ENCODE peak calls at places on chromosome 22, in ten cellular contexts. B is left ventricle myocardium inferior, L is GM04503, E is NCI-H2029, U is SW480, P is substantia nigra, F is astrocyte of the spinal cord, H is endothelial cell, D is fibroblast of lung, J is NCI-H1417. A is an unnamed sample.

GRCh38 chr22:39098026-39098425 is 982 bp downstream of the APOBEC3H start:
- DNase-seq in D (no peak), J (no peak), U (no peak), E (no peak), L (no peak), B (no peak), F (no peak), H (no peak), P (no peak), A (no peak)

GRCh38 chr22:41382098-41382578 is 396 bp downstream of the TEF start:
- DNase-seq in B (peak; percentile 77), P (peak; percentile 77), F (no peak), U (no peak), E (no peak), L (no peak), H (peak; percentile 71), J (peak; percentile 73), D (peak; percentile 54), A (peak; percentile 39)

GRCh38 chr22:46807458-46807857 is 45.0 kb downstream of the TBC1D22A start:
- DNase-seq in E (no peak), H (no peak), P (no peak), U (no peak), B (no peak), J (no peak), D (no peak), L (no peak), F (no peak), A (no peak)

GRCh38 chr22:40418366-40419201 is 48.2 kb downstream of the SGSM3 start:
- DNase-seq in P (no peak), L (no peak), J (peak; percentile 91), U (no peak), E (no peak), H (no peak), F (no peak), B (peak; percentile 29), D (peak; percentile 56), A (no peak)

GRCh38 chr22:48960576-48960975 is 867.1 kb downstream of the BRD1 start:
- DNase-seq in F (no peak), H (no peak), D (no peak), B (peak; percentile 2), E (peak; percentile 20), L (no peak), P (no peak), J (no peak), U (no peak), A (no peak)

GRCh38 chr22:49756656-49757055 is 71.0 kb downstream of the BRD1 start:
- DNase-seq in U (no peak), J (no peak), B (peak; percentile 7), F (no peak), E (no peak), H (no peak), L (no peak), P (no peak), D (no peak), A (no peak)

GRCh38 chr22:29213481-29213880 is 7.8 kb downstream of the EMID1 start:
- DNase-seq in L (no peak), E (no peak), U (no peak), J (no peak), B (no peak), D (no peak), F (no peak), H (no peak), P (no peak), A (no peak)

GRCh38 chr22:26462971-26463661 is 20.5 kb downstream of the HPS4 start:
- DNase-seq in J (peak; percentile 18), L (no peak), H (no peak), B (no peak), P (no peak), D (no peak), U (no peak), E (no peak), F (no peak), A (no peak)

GRCh38 chr22:44245867-44246266 is 65.1 kb downstream of the PARVG start:
- DNase-seq in U (no peak), L (no peak), F (no peak), J (no peak), B (no peak), E (no peak), P (no peak), H (no peak), D (no peak), A (no peak)

GRCh38 chr22:23137905-23138520 is 3.8 kb downstream of the RSPH14 start:
- DNase-seq in U (no peak), P (no peak), J (no peak), D (no peak), E (peak; percentile 25), F (peak; percentile 13), H (no peak), L (no peak), B (no peak), A (no peak)

GRCh38 chr22:49975543-49976389 is 15.2 kb downstream of the PIM3 start:
- DNase-seq in B (peak; percentile 12), U (no peak), H (peak; percentile 11), L (no peak), E (no peak), J (no peak), D (no peak), F (no peak), P (no peak), A (no peak)

GRCh38 chr22:46043816-46044717 is 67.1 kb upstream of the WNT7B start:
- DNase-seq in J (no peak), E (peak; percentile 76), F (peak; percentile 36), H (no peak), D (no peak), U (no peak), P (no peak), L (no peak), B (peak; percentile 41), A (no peak)

GRCh38 chr22:45777046-45777851 is 105.6 kb downstream of the ATXN10 start:
- DNase-seq in U (no peak), J (peak; percentile 66), P (no peak), L (no peak), H (no peak), E (no peak), F (peak; percentile 58), B (no peak), D (no peak), A (no peak)

GRCh38 chr22:30941363-30941740 is 27.2 kb downstream of the MORC2 start:
- DNase-seq in H (no peak), D (no peak), J (no peak), U (no peak), L (no peak), B (no peak), P (no peak), E (no peak), F (no peak), A (no peak)

GRCh38 chr22:29998627-29999026 is 81.6 kb upstream of the HORMAD2 start:
- DNase-seq in L (no peak), P (no peak), J (no peak), H (no peak), U (no peak), B (no peak), D (no peak), F (no peak), E (no peak), A (no peak)

GRCh38 chr22:37557321-37558001 is 2.8 kb upstream of the CDC42EP1 start:
- DNase-seq in U (no peak), B (no peak), L (no peak), P (no peak), H (no peak), D (no peak), F (no peak), E (no peak), J (no peak), A (no peak)

GRCh38 chr22:39908737-39909136 is 7.9 kb downstream of the GRAP2 start:
- DNase-seq in F (peak; percentile 3), J (no peak), H (no peak), E (no peak), P (no peak), U (no peak), D (no peak), B (no peak), L (no peak), A (peak; percentile 49)

GRCh38 chr22:46678003-46678657 is 57.9 kb downstream of the GRAMD4 start:
- DNase-seq in J (no peak), H (no peak), U (no peak), D (no peak), B (no peak), F (no peak), L (no peak), E (no peak), P (no peak), A (no peak)

GRCh38 chr22:28955817-28956216 is 72.4 kb downstream of the ZNRF3 start:
- DNase-seq in D (peak; percentile 22), B (no peak), E (no peak), F (no peak), J (no peak), P (no peak), L (no peak), H (no peak), U (peak; percentile 82), A (no peak)